ENCODE peak calls at places on chromosomes 5 and 9, in nine cellular contexts. M is neural crest cell; W is A549; E is NCI-H2081; V is memory B cell; S is hypothalamus; P is HEK293T; R is frontal cortex; I is activated CD4-positive, alpha-beta T cell treated with anti-CD3 and anti-CD28 coated beads for 1 hour. X is an unnamed sample.

GRCh38 chr5:176352116-176352878 is 9.3 kb downstream of the KIAA1191 start:
- DNase-seq in M (no peak), I (no peak), E (no peak), V (no peak), W (no peak), R (no peak), P (no peak), S (no peak), X (no peak)

GRCh38 chr5:139387611-139388197 is 2.0 kb downstream of the MZB1 start:
- DNase-seq in E (no peak), R (no peak), P (no peak), M (no peak), V (no peak), I (no peak), W (no peak), S (no peak), X (no peak)

GRCh38 chr5:149747141-149747832 is 17.2 kb downstream of the PPARGC1B start:
- DNase-seq in M (no peak), P (no peak), I (no peak), S (no peak), V (no peak), R (no peak), W (peak; percentile 35), E (no peak), X (no peak)

GRCh38 chr9:125556046-125556445 is 151.0 kb downstream of the MAPKAP1 start:
- DNase-seq in W (no peak), R (no peak), M (no peak), V (no peak), P (no peak), E (no peak), I (no peak), S (no peak), X (no peak)

GRCh38 chr5:161403996-161404395 is 142.5 kb downstream of the GABRB2 start:
- DNase-seq in V (no peak), E (no peak), I (no peak), P (no peak), R (no peak), S (no peak), M (no peak), W (no peak), X (no peak)

GRCh38 chr9:122219856-122220672 is 8.7 kb downstream of the LHX6 start:
- DNase-seq in E (no peak), V (no peak), P (no peak), W (no peak), S (no peak), R (no peak), I (no peak), M (no peak), X (no peak)

GRCh38 chr5:107425541-107426031 is 245.2 kb downstream of the EFNA5 start:
- DNase-seq in M (no peak), P (no peak), I (no peak), R (no peak), E (no peak), V (no peak), S (no peak), W (peak; percentile 78), X (peak; percentile 67)

GRCh38 chr5:132251220-132251725 is 6.2 kb upstream of the PDLIM4 start:
- DNase-seq in V (no peak), I (no peak), P (no peak), R (no peak), E (no peak), W (no peak), S (no peak), M (no peak), X (no peak)

GRCh38 chr9:33814816-33815215 is 2.1 kb upstream of the UBE2R2 start:
- DNase-seq in P (no peak), E (no peak), I (no peak), M (no peak), W (peak; percentile 58), V (no peak), R (no peak), S (no peak), X (no peak)

GRCh38 chr9:19682416-19682815 is 106.4 kb downstream of the SLC24A2 start:
- DNase-seq in S (no peak), P (no peak), E (no peak), M (no peak), W (no peak), I (no peak), V (no peak), R (no peak), X (no peak)